ENCODE peak calls at places on chromosomes 16 and 17, in eight cellular contexts. W is right cardiac atrium; V is H9; B is RWPE1; P is effector memory CD4-positive, alpha-beta T cell; A is mammary epithelial cell; H is transverse colon; U is endothelial cell of umbilical vein. S is an unnamed sample.

GRCh38 chr16:89408315-89408714 is 82.0 kb downstream of the ANKRD11 start:
- DNase-seq in W (peak), V (no peak), B (no peak), P (no peak), A (no peak), H (no peak), U (no peak), S (no peak)

GRCh38 chr16:49560018-49560830 is 186.6 kb downstream of the C16orf78 start:
- DNase-seq in W (no peak), V (no peak), B (no peak), P (no peak), A (no peak), H (no peak), U (no peak), S (no peak)

GRCh38 chr16:50478773-50479149 is 69.4 kb upstream of the NKD1 start:
- DNase-seq in W (no peak), V (peak), B (no peak), P (no peak), A (peak), H (peak), U (no peak), S (no peak)

GRCh38 chr16:4330277-4330882 is 14.5 kb downstream of the GLIS2 start:
- DNase-seq in W (peak), V (peak), B (no peak), P (peak), A (peak), H (peak), U (peak), S (peak)

GRCh38 chr16:56950881-56951771 is 10.6 kb upstream of the CETP start:
- DNase-seq in W (peak), V (peak), B (no peak), P (no peak), A (peak), H (peak), U (peak), S (peak)

GRCh38 chr16:7140899-7141298 is 191.7 kb upstream of the RBFOX1 start:
- DNase-seq in W (no peak), V (no peak), B (no peak), P (no peak), A (no peak), H (no peak), U (no peak), S (peak)

GRCh38 chr16:24135624-24136296 is 120.4 kb upstream of the CACNG3 start:
- DNase-seq in W (no peak), V (peak), B (no peak), P (no peak), A (no peak), H (no peak), U (no peak), S (no peak)

GRCh38 chr16:57627184-57627871 is 1.1 kb upstream of the ADGRG1 start:
- DNase-seq in W (peak), V (peak), B (no peak), P (no peak), A (peak), H (no peak), U (peak), S (no peak)

GRCh38 chr17:47818002-47818695 is 3.4 kb downstream of the OSBPL7 start:
- DNase-seq in W (no peak), V (no peak), B (no peak), P (no peak), A (no peak), H (no peak), U (no peak), S (no peak)

GRCh38 chr17:46011711-46012505 is 12.9 kb downstream of the STH start:
- DNase-seq in W (no peak), V (peak), B (no peak), P (no peak), A (no peak), H (no peak), U (no peak), S (no peak)

GRCh38 chr17:7046127-7046724 is 2.3 kb upstream of the SLC16A11 start:
- DNase-seq in W (no peak), V (peak), B (peak), P (peak), A (peak), H (peak), U (no peak), S (no peak)

GRCh38 chr17:44947461-44948314 is at the start of gene KIF18B:
- DNase-seq in W (peak), V (peak), B (peak), P (peak), A (peak), H (peak), U (peak), S (peak)

GRCh38 chr17:75507712-75508111 is 7.6 kb downstream of the CASKIN2 start:
- DNase-seq in W (no peak), V (no peak), B (no peak), P (no peak), A (no peak), H (no peak), U (no peak), S (peak)

GRCh38 chr17:60372790-60373483 is 19.0 kb downstream of the USP32 start:
- DNase-seq in W (no peak), V (no peak), B (peak), P (no peak), A (peak), H (no peak), U (no peak), S (no peak)

GRCh38 chr17:8941520-8941919 is 24.0 kb downstream of the PIK3R5 start:
- DNase-seq in W (peak), V (peak), B (no peak), P (peak), A (no peak), H (peak), U (no peak), S (no peak)

DNA sequence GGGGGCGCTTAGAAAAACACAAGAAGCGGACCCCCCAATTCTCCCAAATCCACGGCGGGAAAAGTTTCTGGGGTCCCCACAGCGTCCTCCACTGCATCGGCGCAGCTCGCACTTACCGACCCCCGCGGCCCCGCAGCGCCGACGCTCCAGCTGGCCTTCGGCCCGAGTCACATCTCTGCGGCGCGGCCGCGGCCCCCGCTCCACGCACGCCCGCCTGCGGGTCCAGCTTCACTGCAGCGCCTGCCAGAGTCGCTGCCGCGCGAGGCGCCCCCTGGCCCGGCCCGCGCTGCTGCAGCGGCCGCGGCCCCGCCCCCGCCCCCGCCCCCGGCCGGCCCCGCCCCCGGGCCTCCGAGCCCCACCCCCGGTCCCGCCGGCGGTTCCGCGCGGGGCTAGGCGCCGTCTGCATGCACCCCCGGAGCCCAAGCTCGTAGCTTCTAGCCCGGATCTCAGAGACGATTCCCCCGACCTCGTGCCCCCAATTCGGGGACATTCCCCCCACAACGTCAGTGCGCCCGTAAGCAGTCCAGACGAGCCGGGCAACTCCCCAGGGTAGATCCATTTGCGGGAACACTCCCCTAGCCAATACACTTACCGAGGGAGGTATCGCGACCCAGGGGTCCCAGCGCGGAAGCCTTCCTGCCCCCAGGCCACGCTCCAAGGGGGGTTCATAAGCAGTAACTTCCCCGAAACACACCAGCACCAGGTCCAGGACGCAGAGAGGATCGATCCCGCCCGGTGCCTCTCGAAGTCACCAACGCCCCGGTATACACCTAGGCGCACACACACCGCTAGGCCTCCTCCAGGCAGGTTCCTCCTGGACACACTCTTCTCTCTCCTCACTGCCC is at the start of gene GPRC5B:
- DNase-seq in W (peak), V (peak), B (peak), P (peak), A (no peak), H (peak), U (peak), S (peak)
- H3K27ac ChIP-seq in W (peak), V (no peak), B (no peak), P (no peak), A (no peak), H (peak), U (no peak), S (peak)

GRCh38 chr17:82841921-82842596 is 2.2 kb upstream of the ZNF750 start:
- DNase-seq in W (no peak), V (no peak), B (no peak), P (no peak), A (no peak), H (no peak), U (no peak), S (no peak)
- H3K27ac ChIP-seq in W (no peak), V (no peak), B (peak), P (no peak), A (no peak), H (no peak), U (no peak), S (no peak)

GRCh38 chr17:77145209-77145608 is 4.4 kb downstream of the SEC14L1 start:
- DNase-seq in W (no peak), V (no peak), B (no peak), P (no peak), A (no peak), H (no peak), U (no peak), S (no peak)

GRCh38 chr17:77144227-77144626 is 3.5 kb downstream of the SEC14L1 start:
- DNase-seq in W (no peak), V (no peak), B (no peak), P (no peak), A (no peak), H (no peak), U (no peak), S (no peak)

GRCh38 chr17:77147357-77147801 is 6.6 kb downstream of the SEC14L1 start:
- DNase-seq in W (no peak), V (no peak), B (no peak), P (no peak), A (no peak), H (peak), U (no peak), S (no peak)

GRCh38 chr17:77146882-77147281 is 6.1 kb downstream of the SEC14L1 start:
- DNase-seq in W (peak), V (peak), B (no peak), P (no peak), A (no peak), H (peak), U (no peak), S (no peak)

GRCh38 chr17:77145635-77146632 is 5.2 kb downstream of the SEC14L1 start:
- DNase-seq in W (peak), V (peak), B (no peak), P (no peak), A (no peak), H (peak), U (peak), S (no peak)
- H3K27ac ChIP-seq in W (peak), V (no peak), B (peak), P (no peak), A (peak), H (peak), U (peak), S (peak)

GRCh38 chr17:21298983-21299519 is 14.5 kb downstream of the MAP2K3 start:
- DNase-seq in W (peak), V (no peak), B (no peak), P (no peak), A (no peak), H (no peak), U (no peak), S (no peak)
- H3K27ac ChIP-seq in W (no peak), V (no peak), B (no peak), P (no peak), A (no peak), H (no peak), U (no peak), S (no peak)

S was measured in caudate nucleus.